ENCODE peak calls at places on chromosomes 4 and X, in ten cellular contexts. Z is tibial nerve, F is sigmoid colon, J is left ventricle myocardium inferior, X is A549, S is heart right ventricle, I is thoracic aorta, U is mucosa of descending colon, M is fibroblast of lung, E is neural progenitor cell. A is an unnamed sample.
A peak's percentile ranks its signal among the peaks of the same experiment; 100 is the strongest.

GRCh38 chr4:110005461-110006056 is 92.9 kb downstream of the EGF start:
- DNase-seq in J (no peak), I (no peak), M (peak; percentile 84), U (no peak), E (peak; percentile 68), Z (no peak), F (no peak), X (peak; percentile 55), S (no peak), A (no peak)

GRCh38 chr4:83866821-83867220 is 330.9 kb downstream of the GPAT3 start:
- DNase-seq in U (no peak), Z (no peak), E (no peak), X (no peak), F (no peak), J (no peak), I (no peak), S (no peak), M (no peak), A (no peak)

GRCh38 chrX:14934423-14934822 is 61.2 kb downstream of the MOSPD2 start:
- DNase-seq in Z (no peak), S (no peak), M (no peak), J (no peak), E (no peak), X (no peak), F (no peak), I (no peak), U (no peak), A (no peak)

GRCh38 chr4:151753056-151753455 is 7.8 kb downstream of the GATB start:
- DNase-seq in E (no peak), S (no peak), Z (no peak), U (no peak), F (no peak), M (no peak), J (no peak), I (no peak), X (no peak), A (peak; percentile 35)

GRCh38 chrX:19225906-19226305 is 103.6 kb upstream of the ADGRG2 start:
- DNase-seq in U (no peak), J (no peak), E (peak; percentile 38), I (no peak), M (peak; percentile 26), F (no peak), X (peak; percentile 13), S (no peak), Z (no peak), A (peak; percentile 5)

GRCh38 chrX:49163555-49164419 is 1.2 kb downstream of the MAGIX start:
- DNase-seq in E (peak; percentile 88), X (peak; percentile 72), M (peak; percentile 85), S (peak; percentile 88), U (peak; percentile 92), J (peak; percentile 88), Z (peak; percentile 83), I (peak; percentile 50), F (peak; percentile 94), A (peak; percentile 88)

GRCh38 chr4:4918067-4918466 is 58.6 kb downstream of the MSX1 start:
- DNase-seq in U (no peak), M (no peak), Z (no peak), E (no peak), X (no peak), J (no peak), F (no peak), S (no peak), I (no peak), A (no peak)

GRCh38 chr4:79540143-79540542 is 132.1 kb upstream of the GK2 start:
- DNase-seq in J (no peak), X (no peak), Z (no peak), E (no peak), F (no peak), I (no peak), U (no peak), S (no peak), M (no peak), A (no peak)

GRCh38 chr4:16052939-16053338 is 30.9 kb downstream of the PROM1 start:
- DNase-seq in X (no peak), F (no peak), M (no peak), I (no peak), E (no peak), U (no peak), S (no peak), J (no peak), Z (no peak), A (no peak)

GRCh38 chrX:152641996-152642395 is 4.3 kb downstream of the GABRQ start:
- DNase-seq in Z (no peak), I (no peak), F (no peak), S (no peak), E (peak; percentile 63), U (no peak), M (peak; percentile 0), X (no peak), J (no peak), A (no peak)

GRCh38 chr4:85544751-85545150 is 69.8 kb downstream of the ARHGAP24 start:
- DNase-seq in S (no peak), F (no peak), E (no peak), X (no peak), M (no peak), J (no peak), I (no peak), Z (no peak), U (no peak), A (no peak)

GRCh38 chr4:144399927-144400326 is 246.0 kb upstream of the HHIP start:
- DNase-seq in E (no peak), U (no peak), Z (no peak), S (no peak), F (no peak), J (no peak), X (peak; percentile 28), M (peak; percentile 82), I (no peak), A (no peak)

GRCh38 chr4:34261799-34262314 is 1982.5 kb downstream of the ARAP2 start:
- DNase-seq in M (no peak), J (no peak), F (no peak), I (no peak), E (peak; percentile 18), U (no peak), S (no peak), Z (no peak), X (no peak), A (no peak)

GRCh38 chrX:15567886-15568616 is 32.7 kb downstream of the ACE2 start:
- DNase-seq in X (no peak), J (no peak), S (no peak), M (peak; percentile 9), E (no peak), Z (no peak), I (no peak), U (no peak), F (no peak), A (no peak)

DNA sequence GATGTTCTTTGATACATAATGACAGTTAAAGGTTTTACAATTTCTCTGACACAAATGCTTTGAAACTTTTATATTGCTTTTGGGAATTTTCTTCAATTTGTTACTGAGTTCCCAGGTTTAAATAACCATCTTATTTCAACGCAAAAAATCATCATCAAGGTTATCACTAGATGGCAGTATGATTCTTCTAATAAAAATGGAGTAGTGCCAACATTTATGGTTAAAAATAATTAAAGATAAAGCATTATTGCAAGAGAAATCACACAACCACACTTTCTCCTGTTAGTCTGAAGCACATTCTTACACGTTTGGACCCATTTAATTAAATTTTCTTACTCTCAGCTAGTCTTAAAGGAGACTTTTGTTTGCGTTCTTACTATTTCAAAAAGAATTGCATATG is 611.3 kb upstream of the CPXCR1 start:
- DNase-seq in M (no peak), X (no peak), F (no peak), I (no peak), U (no peak), Z (no peak), E (no peak), J (no peak), S (no peak), A (no peak)
- H3K4me3 ChIP-seq in M (no peak overlapping the region), X (no peak overlapping the region), F (no peak overlapping the region), I (no peak overlapping the region), U (no peak overlapping the region), Z (no peak overlapping the region), E (no peak overlapping the region), J (no peak overlapping the region), S (no peak overlapping the region), A (no peak overlapping the region)

GRCh38 chrX:148552775-148553174 is 52.4 kb downstream of the AFF2 start:
- DNase-seq in E (no peak), U (no peak), X (peak; percentile 1), M (no peak), F (no peak), I (no peak), Z (no peak), J (no peak), S (no peak), A (no peak)
- TF ChIP-seq CTCF in E (peak; percentile 42), U (no peak), X (no peak), M (no peak), F (no peak), I (no peak), Z (no peak), J (no peak), S (no peak), A (no peak)

DNA sequence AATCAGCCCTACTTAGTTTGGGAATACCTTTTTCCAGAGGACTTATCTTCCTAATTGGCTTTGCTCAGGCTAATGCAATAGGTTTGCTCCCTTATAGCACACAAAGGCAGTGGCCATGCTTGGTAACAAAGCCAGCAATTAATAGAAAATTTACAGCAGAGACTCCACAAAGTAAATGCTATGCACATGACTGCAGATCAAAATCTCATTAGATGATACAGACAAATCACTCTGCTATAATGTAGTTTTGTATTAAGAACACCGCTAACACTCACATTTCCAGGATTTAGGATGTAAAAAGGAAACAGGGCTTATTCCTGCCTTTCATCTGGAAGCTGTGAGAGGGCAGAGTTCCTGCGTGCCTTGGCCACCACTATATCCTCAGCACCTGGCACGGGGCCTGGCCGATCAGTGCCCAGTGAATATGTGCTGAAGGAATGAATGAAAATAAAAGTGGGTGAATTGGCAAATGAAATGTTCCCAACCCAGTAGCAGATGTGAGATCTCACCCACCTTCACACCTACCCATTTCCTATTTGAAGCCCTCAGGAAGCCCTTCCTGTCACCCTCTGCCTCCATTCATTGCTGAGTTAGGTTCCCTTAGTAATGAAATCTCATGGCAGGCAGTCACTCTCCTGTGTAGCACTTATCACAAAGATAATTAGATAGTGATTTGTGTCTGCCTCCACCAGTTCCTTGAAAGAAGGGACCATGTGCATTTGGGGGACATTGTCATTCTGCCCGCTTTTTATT is 5.1 kb downstream of the SEPTIN6 start:
- DNase-seq in Z (no peak), I (no peak), X (no peak), F (no peak), E (no peak), M (no peak), U (no peak), J (no peak), S (no peak), A (no peak)
- H3K4me1 ChIP-seq in Z (peaks cover 8% of the 10 kb centered on the region), I (no peaks in the 10 kb centered on the region), X (peaks cover 11% of the 10 kb centered on the region), F (peaks cover 26% of the 10 kb centered on the region), E (peaks cover 14% of the 10 kb centered on the region), M (peaks cover 2% of the 10 kb centered on the region), U (no peaks in the 10 kb centered on the region), J (peaks cover 24% of the 10 kb centered on the region), S (peaks cover 47% of the 10 kb centered on the region), A (no peaks in the 10 kb centered on the region)

DNA sequence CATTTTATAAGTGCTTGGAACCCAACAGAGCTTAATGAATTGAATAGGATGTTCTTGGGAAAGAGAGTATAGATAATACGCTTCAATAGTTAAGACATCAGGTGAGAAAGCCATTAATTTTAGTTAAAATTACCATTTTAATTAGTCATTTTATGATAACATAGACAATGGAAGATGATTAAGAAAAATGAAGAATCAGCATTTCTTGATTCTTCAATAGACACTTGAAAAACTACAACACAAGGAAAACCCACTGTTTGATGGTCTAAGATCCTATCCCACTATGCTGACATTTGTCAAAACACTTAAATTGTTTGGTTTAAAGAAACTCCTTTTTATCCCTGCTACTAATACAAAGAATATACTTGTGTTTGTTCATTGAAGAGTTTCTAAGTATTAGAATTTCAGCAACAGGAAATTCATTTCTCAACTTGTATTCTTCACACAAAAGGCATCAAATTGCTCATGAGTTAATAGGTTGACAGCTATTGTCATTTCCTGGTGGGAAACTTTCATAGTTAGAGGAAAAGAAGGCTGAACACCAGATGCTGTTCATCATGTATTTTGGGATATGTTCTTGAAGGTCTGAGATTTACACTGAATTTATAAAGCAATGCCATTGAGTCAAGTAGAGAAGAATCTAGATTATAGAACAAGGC is 9.6 kb upstream of the CXCL2 start:
- DNase-seq in F (no peak), U (no peak), I (no peak), J (no peak), S (no peak), X (no peak), E (no peak), Z (no peak), M (no peak), A (no peak)
- H3K4me3 ChIP-seq in F (no peak overlapping the region), U (no peak overlapping the region), I (no peak overlapping the region), J (no peak overlapping the region), S (no peak overlapping the region), X (no peak overlapping the region), E (no peak overlapping the region), Z (no peak overlapping the region), M (no peak overlapping the region), A (no peak overlapping the region)